ENCODE peak calls at places on chromosomes 1 and 21, in nine cellular contexts. B is cardiac fibroblast, I is uterus, O is lower lobe of right lung, K is fibroblast of pulmonary artery, N is cardiac muscle cell, E is kidney, W is esophagus muscularis mucosa, X is hepatocyte. S is an unnamed sample.

GRCh38 chr1:212791261-212791675 is 309 bp downstream of the NSL1 start:
- DNase-seq in N (no peak), K (peak; percentile 81), E (no peak), O (no peak), I (no peak), X (no peak), W (peak; percentile 93), B (peak; percentile 79), S (peak; percentile 35)

GRCh38 chr1:40944326-40944725 is 35.2 kb upstream of the CTPS1 start:
- DNase-seq in K (peak; percentile 97), N (no peak), B (peak; percentile 96), X (no peak), I (peak; percentile 74), W (no peak), O (no peak), E (no peak), S (peak; percentile 73)

GRCh38 chr1:22932803-22933470 is 39.7 kb downstream of the LACTBL1 start:
- DNase-seq in W (no peak), B (no peak), K (no peak), O (no peak), N (no peak), E (no peak), I (no peak), X (no peak), S (no peak)

GRCh38 chr1:25469177-25469576 is 38.5 kb downstream of the MACO1 start:
- DNase-seq in I (no peak), E (no peak), X (no peak), W (no peak), B (peak; percentile 20), K (peak; percentile 55), O (no peak), N (no peak), S (no peak)

GRCh38 chr21:45639206-45640000 is 4.1 kb upstream of the PCBP3 start:
- DNase-seq in I (no peak), W (no peak), X (no peak), B (no peak), O (no peak), N (no peak), E (peak; percentile 24), K (no peak), S (no peak)

GRCh38 chr21:39799178-39799577 is 54.2 kb downstream of the IGSF5 start:
- DNase-seq in K (no peak), N (no peak), X (no peak), W (no peak), E (no peak), B (no peak), O (no peak), I (no peak), S (no peak)

GRCh38 chr1:1020415-1021009 is 592 bp downstream of the AGRN start:
- DNase-seq in O (no peak), W (no peak), I (no peak), B (no peak), N (peak; percentile 42), K (no peak), X (peak; percentile 74), E (no peak), S (no peak)

GRCh38 chr1:24311731-24312130 is 7.4 kb upstream of the GRHL3 start:
- DNase-seq in I (no peak), K (no peak), W (no peak), X (no peak), E (no peak), N (no peak), B (no peak), O (no peak), S (no peak)

GRCh38 chr1:93871356-93871755 is 7.7 kb downstream of the DNTTIP2 start:
- DNase-seq in O (no peak), W (no peak), N (no peak), K (no peak), X (no peak), E (no peak), B (no peak), I (no peak), S (no peak)

GRCh38 chr1:93878501-93878888 is 511 bp downstream of the DNTTIP2 start:
- DNase-seq in E (peak; percentile 73), B (peak; percentile 7), N (peak; percentile 25), X (peak; percentile 73), I (peak; percentile 24), O (peak; percentile 77), K (peak; percentile 20), W (no peak), S (no peak)

GRCh38 chr1:93877529-93877928 is 1.5 kb downstream of the DNTTIP2 start:
- DNase-seq in W (no peak), E (no peak), X (no peak), I (no peak), K (no peak), N (no peak), O (no peak), B (no peak), S (no peak)

GRCh38 chr1:93876284-93876683 is 2.7 kb downstream of the DNTTIP2 start:
- DNase-seq in X (no peak), E (no peak), W (no peak), I (no peak), O (no peak), B (no peak), N (no peak), K (no peak), S (no peak)

DNA sequence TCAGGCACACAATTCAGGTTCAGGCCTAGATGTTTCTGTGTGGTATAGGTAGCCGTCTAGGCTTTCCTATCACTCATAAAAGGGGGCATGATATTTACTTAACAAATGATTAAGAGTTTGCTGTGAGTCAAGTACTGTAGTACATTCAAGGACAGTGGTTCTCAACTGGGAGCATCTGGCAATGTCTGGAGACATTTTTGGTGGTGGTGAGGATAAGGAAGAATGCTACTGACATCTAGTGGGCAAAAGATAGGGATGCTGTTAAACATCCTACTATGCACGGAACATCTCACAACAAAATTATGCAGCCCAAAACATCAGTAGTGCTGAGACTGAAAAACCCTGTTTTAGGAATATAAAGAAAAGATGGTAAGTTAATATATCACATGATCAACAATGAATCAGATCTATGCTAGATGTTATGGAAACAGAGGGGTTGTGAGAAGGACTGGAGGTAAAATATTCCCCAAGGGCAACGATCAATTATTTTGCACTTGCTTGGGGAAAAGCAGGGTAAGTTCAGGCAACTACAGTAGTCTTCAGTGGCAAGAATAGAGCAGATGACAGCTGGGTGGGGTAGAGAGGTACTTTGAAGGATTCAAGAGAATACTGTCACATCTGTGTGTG is 4.9 kb downstream of the DNTTIP2 start:
- DNase-seq in X (peak; percentile 62), K (peak; percentile 68), O (no peak), B (peak; percentile 74), E (no peak), N (peak; percentile 42), I (no peak), W (no peak), S (no peak)
- TF ChIP-seq CTCF in X (peak; percentile 78), K (peak; percentile 71), O (peak; percentile 26), B (peak; percentile 75), E (no peak), N (peak; percentile 66), I (peak; percentile 19), W (no peak), S (peak; percentile 42)

DNA sequence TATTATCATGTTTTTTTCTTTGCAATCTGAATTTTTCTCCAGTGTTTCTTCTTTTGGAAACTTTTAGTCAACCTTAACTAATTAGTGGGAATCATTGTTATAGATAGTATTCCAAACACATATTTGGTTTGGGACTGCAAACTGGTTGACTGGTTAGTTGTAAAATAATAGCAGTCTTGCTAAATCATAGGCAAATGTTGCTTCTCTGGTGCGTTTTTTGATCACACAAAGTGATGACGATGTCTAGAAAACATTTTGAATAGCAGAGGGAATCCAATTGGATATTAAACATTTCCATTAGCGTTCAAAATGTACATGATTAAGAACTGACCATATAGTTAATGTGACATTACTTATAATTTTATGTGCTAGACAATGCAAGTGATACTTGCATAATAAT is 4.5 kb downstream of the DNAJB4 start:
- DNase-seq in E (no peak), K (no peak), I (no peak), O (no peak), N (no peak), W (no peak), X (no peak), B (no peak), S (no peak)
- H3K4me3 ChIP-seq in E (peak overlapping the region; percentile 42), K (peak overlapping the region; percentile 82), I (no peak overlapping the region), O (no peak overlapping the region), N (no peak overlapping the region), W (peak overlapping the region; percentile 68), X (no peak overlapping the region), B (peak overlapping the region; percentile 45), S (peak overlapping the region; percentile 57)

GRCh38 chr1:224328644-224329043 is 1.3 kb downstream of the NVL start:
- DNase-seq in X (no peak), B (no peak), E (no peak), K (no peak), N (no peak), W (no peak), I (no peak), O (no peak), S (no peak)

GRCh38 chr1:224331824-224332223 is 1.9 kb upstream of the NVL start:
- DNase-seq in I (no peak), O (no peak), B (no peak), E (no peak), N (no peak), W (no peak), K (no peak), X (no peak), S (no peak)

GRCh38 chr1:224331326-224331725 is 1.4 kb upstream of the NVL start:
- DNase-seq in W (no peak), N (no peak), I (no peak), K (no peak), E (no peak), O (no peak), X (no peak), B (no peak), S (no peak)

GRCh38 chr1:224329842-224330753 is at the start of gene NVL:
- DNase-seq in X (peak; percentile 93), O (peak; percentile 88), I (peak; percentile 81), B (peak; percentile 91), K (peak; percentile 89), W (peak; percentile 93), E (peak; percentile 93), N (peak; percentile 94), S (peak; percentile 74)

DNA sequence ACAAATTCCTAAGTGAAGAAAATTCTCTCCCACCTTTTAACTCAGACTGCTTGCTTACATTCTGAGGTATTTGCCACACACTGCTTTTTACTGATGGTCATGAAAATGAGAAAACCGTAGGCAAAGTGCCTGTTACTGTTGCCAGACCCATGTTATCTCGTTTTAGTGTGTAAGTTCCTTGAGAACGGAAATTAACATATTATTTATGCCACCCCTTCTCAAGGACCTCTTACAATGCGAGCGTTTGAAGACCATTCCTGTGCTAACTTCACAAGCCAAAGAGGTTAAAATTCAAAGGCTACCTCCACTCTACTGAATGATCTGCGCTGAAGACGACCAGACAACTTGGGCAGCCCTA is 509 bp downstream of the NVL start:
- DNase-seq in W (no peak), X (no peak), K (no peak), B (no peak), E (no peak), O (no peak), N (no peak), I (no peak), S (no peak)
- TF ChIP-seq CTCF in W (no peak), X (no peak), K (no peak), B (no peak), E (no peak), O (no peak), N (no peak), I (no peak), S (no peak)

GRCh38 chr1:21907737-21908136 is 29.4 kb downstream of the HSPG2 start:
- DNase-seq in W (no peak), I (no peak), K (no peak), X (no peak), O (no peak), N (no peak), E (no peak), B (no peak), S (no peak)

GRCh38 chr1:21910528-21911204 is 26.4 kb downstream of the HSPG2 start:
- DNase-seq in X (no peak), B (no peak), E (peak; percentile 66), I (no peak), K (no peak), W (no peak), O (no peak), N (no peak), S (no peak)

GRCh38 chr1:21911205-21912001 is 25.7 kb downstream of the HSPG2 start:
- DNase-seq in X (peak; percentile 70), N (peak; percentile 88), I (peak; percentile 80), K (no peak), B (peak; percentile 88), W (no peak), O (no peak), E (peak; percentile 94), S (peak; percentile 87)

GRCh38 chr1:21909787-21910503 is 27.2 kb downstream of the HSPG2 start:
- DNase-seq in X (peak; percentile 53), B (peak; percentile 85), O (no peak), E (peak; percentile 88), I (peak; percentile 85), W (no peak), N (peak; percentile 72), K (peak; percentile 82), S (peak; percentile 94)

DNA sequence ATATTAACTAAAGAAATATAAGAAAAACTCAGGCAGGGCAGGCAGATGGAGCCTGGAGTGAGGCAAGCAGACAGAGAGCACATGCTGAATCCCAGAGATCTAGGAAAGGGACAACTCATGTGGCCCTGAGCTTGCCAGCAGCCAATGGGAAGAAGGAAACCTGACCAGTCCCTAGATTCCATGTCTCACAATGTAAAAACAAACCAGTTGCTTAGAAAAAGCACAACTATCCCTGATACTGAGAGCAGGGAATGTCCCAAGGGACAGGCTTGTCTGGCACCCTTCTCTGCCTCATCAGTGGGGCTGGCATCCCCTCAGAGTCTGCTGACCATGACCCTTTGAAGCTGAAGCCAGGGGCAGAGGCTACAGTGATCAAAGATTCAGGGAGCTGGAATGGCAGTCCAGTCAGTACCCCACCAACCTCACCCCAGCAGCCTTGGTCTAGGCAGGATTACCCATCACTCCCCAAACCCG is 27.8 kb downstream of the HSPG2 start:
- DNase-seq in E (peak; percentile 61), W (no peak), O (no peak), X (no peak), K (peak; percentile 59), B (peak; percentile 82), I (no peak), N (no peak), S (no peak)
- H3K4me3 ChIP-seq in E (no peak overlapping the region), W (no peak overlapping the region), O (no peak overlapping the region), X (no peak overlapping the region), K (no peak overlapping the region), B (no peak overlapping the region), I (no peak overlapping the region), N (no peak overlapping the region), S (no peak overlapping the region)